ENCODE peak calls at places on chromosomes 3 and 15, in ten cellular contexts. R, N, X, T, J, H, O, P, I and U are unnamed samples.
A peak's percentile ranks its signal among the peaks of the same experiment; 100 is the strongest.

GRCh38 chr3:99542771-99543518 is 95.4 kb upstream of the COL8A1 start:
- DNase-seq in P (no peak), J (no peak), I (no peak), O (no peak), N (no peak), R (no peak), X (no peak), H (peak; percentile 79), T (no peak), U (peak; percentile 33)

GRCh38 chr3:58588030-58588614 is 10.9 kb upstream of the FAM107A start:
- DNase-seq in O (peak; percentile 46), J (no peak), N (no peak), I (no peak), H (no peak), X (no peak), R (peak; percentile 59), T (peak; percentile 65), P (peak; percentile 65), U (no peak)

GRCh38 chr3:14397531-14397930 is 4.9 kb upstream of the SLC6A6 start:
- DNase-seq in J (no peak), R (no peak), X (no peak), H (no peak), T (no peak), P (no peak), I (no peak), N (no peak), O (no peak), U (no peak)

GRCh38 chr3:119304201-119304713 is 10.1 kb downstream of the ARHGAP31 start:
- DNase-seq in X (no peak), T (no peak), O (peak; percentile 73), P (no peak), N (no peak), R (peak; percentile 50), I (peak; percentile 83), J (no peak), H (peak; percentile 11), U (no peak)

GRCh38 chr3:123670743-123671142 is 85.9 kb upstream of the HACD2 start:
- DNase-seq in T (no peak), X (no peak), P (no peak), J (no peak), I (no peak), O (no peak), H (no peak), R (no peak), N (no peak), U (no peak)

GRCh38 chr15:68330911-68331310 is 53.4 kb downstream of the FEM1B start:
- DNase-seq in I (no peak), P (no peak), T (no peak), N (no peak), X (no peak), H (no peak), O (no peak), R (no peak), J (no peak), U (no peak)

GRCh38 chr3:36920884-36921567 is 23.8 kb downstream of the TRANK1 start:
- DNase-seq in I (no peak), P (no peak), T (no peak), X (no peak), O (no peak), H (no peak), J (no peak), R (no peak), N (no peak), U (no peak)

GRCh38 chr3:111047812-111048435 is 23.7 kb upstream of the NECTIN3 start:
- DNase-seq in P (no peak), I (no peak), N (no peak), J (no peak), X (no peak), T (no peak), O (no peak), H (no peak), R (no peak), U (no peak)

GRCh38 chr3:139434764-139435291 is 41.5 kb downstream of the RBP2 start:
- DNase-seq in I (peak; percentile 76), R (peak; percentile 82), P (no peak), T (no peak), N (no peak), J (no peak), H (peak; percentile 92), X (no peak), O (peak; percentile 28), U (peak; percentile 72)

GRCh38 chr15:33963831-33964664 is 4.2 kb upstream of the CHRM5 start:
- DNase-seq in I (peak; percentile 47), J (no peak), H (peak; percentile 14), T (no peak), O (peak; percentile 37), P (no peak), R (peak; percentile 66), N (no peak), X (no peak), U (no peak)

GRCh38 chr3:101827211-101828174 is 21.8 kb upstream of the NFKBIZ start:
- DNase-seq in J (peak; percentile 67), N (peak; percentile 35), R (peak; percentile 87), H (peak; percentile 91), X (peak; percentile 60), O (peak; percentile 84), I (peak; percentile 58), P (peak; percentile 54), T (peak; percentile 51), U (peak; percentile 55)

GRCh38 chr3:165837058-165837525 is at the start of gene BCHE:
- DNase-seq in J (peak; percentile 20), X (peak; percentile 18), I (no peak), T (peak; percentile 22), R (peak; percentile 75), O (peak; percentile 30), N (peak; percentile 14), H (no peak), P (no peak), U (peak; percentile 38)

GRCh38 chr15:74022706-74023470 is 28.4 kb downstream of the PML start:
- DNase-seq in N (no peak), T (no peak), X (no peak), O (no peak), P (no peak), I (no peak), J (no peak), R (no peak), H (no peak), U (no peak)

GRCh38 chr3:88997276-88997675 is 110.1 kb upstream of the EPHA3 start:
- DNase-seq in H (peak; percentile 75), N (no peak), O (no peak), I (no peak), J (no peak), R (no peak), P (no peak), T (no peak), X (no peak), U (no peak)

GRCh38 chr15:85950101-85950500 is 129.6 kb upstream of the AGBL1 start:
- DNase-seq in X (no peak), H (no peak), J (peak; percentile 60), N (no peak), P (no peak), O (no peak), I (no peak), T (no peak), R (no peak), U (no peak)

GRCh38 chr15:66854012-66854965 is 152.3 kb downstream of the SMAD6 start:
- DNase-seq in N (no peak), H (no peak), R (no peak), J (no peak), X (no peak), P (peak; percentile 36), T (no peak), I (no peak), O (no peak), U (no peak)

GRCh38 chr3:4416961-4417360 is 50.1 kb downstream of the SUMF1 start:
- DNase-seq in O (peak; percentile 92), I (peak; percentile 81), N (no peak), X (no peak), H (peak; percentile 100), P (no peak), J (no peak), T (no peak), R (peak; percentile 79), U (no peak)

GRCh38 chr3:100710355-100711198 is 1.3 kb downstream of the TFG start:
- DNase-seq in O (peak; percentile 77), N (no peak), I (peak; percentile 73), X (no peak), H (peak; percentile 75), P (peak; percentile 45), R (peak; percentile 69), J (no peak), T (peak; percentile 33), U (peak; percentile 62)
- TF ChIP-seq CTCF in O (peak; percentile 40), N (no peak), I (peak; percentile 55), X (no peak), H (peak; percentile 58), P (no peak), R (peak; percentile 48), J (peak; percentile 21), T (no peak), U (no peak)

GRCh38 chr3:12708584-12709192 is 44.8 kb upstream of the RAF1 start:
- DNase-seq in I (peak; percentile 88), X (no peak), P (peak; percentile 41), J (peak; percentile 34), O (peak; percentile 94), H (peak; percentile 93), R (peak; percentile 83), N (no peak), T (no peak), U (no peak)
- TF ChIP-seq CTCF in I (peak; percentile 56), X (no peak), P (no peak), J (peak; percentile 40), O (peak; percentile 51), H (peak; percentile 51), R (peak; percentile 35), N (no peak), T (no peak), U (no peak)

GRCh38 chr3:27533718-27534578 is 49.8 kb upstream of the SLC4A7 start:
- DNase-seq in H (peak; percentile 100), O (peak; percentile 99), P (no peak), N (no peak), I (peak; percentile 99), J (peak; percentile 29), T (peak; percentile 39), X (peak; percentile 16), R (peak; percentile 94), U (peak; percentile 81)
- TF ChIP-seq CTCF in H (peak; percentile 75), O (peak; percentile 76), P (no peak), N (no peak), I (peak; percentile 79), J (peak; percentile 12), T (peak; percentile 29), X (no peak), R (peak; percentile 62), U (no peak)

GRCh38 chr3:128554100-128554464 is 61.1 kb upstream of the GATA2 start:
- DNase-seq in R (peak; percentile 81), T (no peak), J (no peak), H (peak; percentile 10), N (no peak), P (no peak), I (no peak), X (no peak), O (peak; percentile 79), U (peak; percentile 45)
- TF ChIP-seq CTCF in R (peak; percentile 39), T (no peak), J (no peak), H (no peak), N (no peak), P (no peak), I (no peak), X (no peak), O (peak; percentile 39), U (no peak)